ENCODE peak calls at places on chromosomes 1 and 21, in eight cellular contexts. Q, G, A, P, N, M, F and J are unnamed samples.

GRCh38 chr1:208137144-208137682 is 107.0 kb downstream of the PLXNA2 start:
- DNase-seq in Q (no peak), G (no peak), A (no peak), P (no peak), N (no peak), M (peak), F (no peak), J (no peak)

GRCh38 chr1:94143173-94143808 is 22.3 kb upstream of the ABCA4 start:
- DNase-seq in Q (no peak), G (no peak), A (no peak), P (no peak), N (no peak), M (no peak), F (no peak), J (no peak)

GRCh38 chr21:32753818-32754610 is 17.5 kb downstream of the PAXBP1 start:
- DNase-seq in Q (no peak), G (no peak), A (no peak), P (no peak), N (no peak), M (no peak), F (no peak), J (no peak)

GRCh38 chr1:228144213-228145049 is 4.4 kb downstream of the GUK1 start:
- DNase-seq in Q (no peak), G (no peak), A (no peak), P (no peak), N (no peak), M (no peak), F (no peak), J (no peak)

GRCh38 chr1:219518168-219518905 is 94.6 kb downstream of the ZC3H11B start:
- DNase-seq in Q (no peak), G (no peak), A (no peak), P (no peak), N (no peak), M (peak), F (no peak), J (no peak)

GRCh38 chr1:167465018-167465417 is 53.3 kb downstream of the CD247 start:
- DNase-seq in Q (no peak), G (no peak), A (no peak), P (no peak), N (no peak), M (no peak), F (no peak), J (no peak)

GRCh38 chr1:2969011-2969869 is 52.0 kb upstream of the ACTRT2 start:
- DNase-seq in Q (no peak), G (no peak), A (no peak), P (no peak), N (no peak), M (no peak), F (no peak), J (no peak)

GRCh38 chr1:147723691-147724323 is 36.6 kb downstream of the GJA5 start:
- DNase-seq in Q (peak), G (peak), A (peak), P (no peak), N (peak), M (peak), F (no peak), J (peak)

GRCh38 chr1:56345826-56346225 is 233.5 kb downstream of the PLPP3 start:
- DNase-seq in Q (no peak), G (no peak), A (no peak), P (no peak), N (no peak), M (no peak), F (no peak), J (no peak)

GRCh38 chr1:77582905-77583304 is 99.6 kb downstream of the ZZZ3 start:
- DNase-seq in Q (no peak), G (no peak), A (no peak), P (no peak), N (no peak), M (no peak), F (no peak), J (no peak)

GRCh38 chr1:236543065-236543669 is 19.4 kb downstream of the LGALS8 start:
- DNase-seq in Q (no peak), G (no peak), A (peak), P (no peak), N (no peak), M (no peak), F (no peak), J (no peak)

GRCh38 chr21:45818276-45818903 is 163.2 kb upstream of the COL6A1 start:
- DNase-seq in Q (no peak), G (no peak), A (no peak), P (no peak), N (no peak), M (peak), F (no peak), J (no peak)

GRCh38 chr1:192786617-192787016 is 22.2 kb upstream of the RGS2 start:
- DNase-seq in Q (no peak), G (no peak), A (no peak), P (no peak), N (no peak), M (no peak), F (no peak), J (no peak)

GRCh38 chr1:211632808-211633522 is 42.5 kb downstream of the NEK2 start:
- DNase-seq in Q (no peak), G (no peak), A (no peak), P (no peak), N (peak), M (peak), F (no peak), J (no peak)

GRCh38 chr1:169381162-169381561 is 13.2 kb downstream of the BLZF1 start:
- DNase-seq in Q (no peak), G (no peak), A (no peak), P (no peak), N (no peak), M (no peak), F (no peak), J (no peak)

GRCh38 chr1:184033711-184034167 is 3.8 kb downstream of the COLGALT2 start:
- DNase-seq in Q (no peak), G (no peak), A (no peak), P (no peak), N (no peak), M (peak), F (no peak), J (no peak)

GRCh38 chr1:162561616-162562451 is at the start of gene UAP1:
- DNase-seq in Q (no peak), G (no peak), A (no peak), P (peak), N (no peak), M (peak), F (no peak), J (no peak)

GRCh38 chr1:152953761-152954160 is 6.8 kb downstream of the SPRR5 start:
- DNase-seq in Q (no peak), G (no peak), A (no peak), P (no peak), N (no peak), M (no peak), F (no peak), J (no peak)

GRCh38 chr1:162709870-162710269 is 77.6 kb downstream of the DDR2 start:
- DNase-seq in Q (no peak), G (no peak), A (no peak), P (no peak), N (no peak), M (peak), F (no peak), J (no peak)

GRCh38 chr1:162206749-162207635 is 137.5 kb downstream of the NOS1AP start:
- DNase-seq in Q (no peak), G (no peak), A (no peak), P (no peak), N (peak), M (no peak), F (no peak), J (no peak)

GRCh38 chr1:54816951-54817350 is 15.8 kb upstream of the TTC22 start:
- DNase-seq in Q (no peak), G (no peak), A (no peak), P (no peak), N (no peak), M (no peak), F (no peak), J (no peak)